ENCODE peak calls at places on chromosome 22, in eight cellular contexts. P, Q, M, G, B, X, S and K are unnamed samples.

GRCh38 chr22:23503736-23504440 is 76.2 kb downstream of the IGLL1 start:
- DNase-seq in P (no peak), Q (no peak), M (no peak), G (no peak), B (no peak), X (no peak), S (no peak), K (no peak)

GRCh38 chr22:44091751-44092150 is 67.6 kb downstream of the PARVB start:
- DNase-seq in P (no peak), Q (no peak), M (no peak), G (no peak), B (no peak), X (no peak), S (no peak), K (no peak)

GRCh38 chr22:35608088-35608487 is 9.0 kb downstream of the MB start:
- DNase-seq in P (no peak), Q (no peak), M (no peak), G (no peak), B (no peak), X (no peak), S (no peak), K (no peak)

GRCh38 chr22:27512283-27512761 is 289.2 kb downstream of the MN1 start:
- DNase-seq in P (peak), Q (peak), M (peak), G (peak), B (peak), X (peak), S (no peak), K (peak)

GRCh38 chr22:38719196-38719595 is 13.5 kb downstream of the GTPBP1 start:
- DNase-seq in P (no peak), Q (no peak), M (no peak), G (no peak), B (no peak), X (no peak), S (no peak), K (no peak)

GRCh38 chr22:26589845-26590524 is at the start of gene TPST2:
- DNase-seq in P (peak), Q (peak), M (peak), G (peak), B (peak), X (peak), S (no peak), K (no peak)

GRCh38 chr22:50206599-50206998 is 5.8 kb downstream of the SELENOO start:
- DNase-seq in P (peak), Q (no peak), M (no peak), G (no peak), B (peak), X (peak), S (no peak), K (no peak)

GRCh38 chr22:22545084-22545483 is 14.0 kb downstream of the PRAME start:
- DNase-seq in P (no peak), Q (no peak), M (no peak), G (no peak), B (no peak), X (no peak), S (no peak), K (no peak)

GRCh38 chr22:49087163-49087562 is 740.5 kb downstream of the BRD1 start:
- DNase-seq in P (no peak), Q (no peak), M (no peak), G (no peak), B (no peak), X (no peak), S (no peak), K (no peak)

GRCh38 chr22:28375761-28376534 is 303.7 kb downstream of the TTC28 start:
- DNase-seq in P (peak), Q (no peak), M (no peak), G (peak), B (no peak), X (peak), S (no peak), K (peak)

GRCh38 chr22:44000123-44000522 is 24.0 kb upstream of the PARVB start:
- DNase-seq in P (no peak), Q (no peak), M (no peak), G (no peak), B (no peak), X (no peak), S (no peak), K (no peak)

GRCh38 chr22:35839811-35840739 is 122.4 kb downstream of the APOL5 start:
- DNase-seq in P (peak), Q (peak), M (peak), G (peak), B (peak), X (peak), S (peak), K (peak)

GRCh38 chr22:41915783-41916493 is 1.1 kb upstream of the SHISA8 start:
- DNase-seq in P (no peak), Q (no peak), M (no peak), G (no peak), B (no peak), X (no peak), S (no peak), K (no peak)

GRCh38 chr22:49979587-49980264 is 19.2 kb downstream of the PIM3 start:
- DNase-seq in P (peak), Q (peak), M (no peak), G (peak), B (peak), X (peak), S (no peak), K (no peak)

GRCh38 chr22:29625090-29625825 is 21.8 kb downstream of the NF2 start:
- DNase-seq in P (peak), Q (peak), M (peak), G (peak), B (peak), X (peak), S (no peak), K (peak)

GRCh38 chr22:41367039-41367679 is 14.6 kb upstream of the TEF start:
- DNase-seq in P (peak), Q (peak), M (peak), G (peak), B (peak), X (peak), S (no peak), K (peak)

GRCh38 chr22:19879996-19880785 is 25.5 kb upstream of the GNB1L start:
- DNase-seq in P (no peak), Q (no peak), M (no peak), G (no peak), B (no peak), X (no peak), S (no peak), K (no peak)

GRCh38 chr22:19879651-19879995 is 24.9 kb upstream of the GNB1L start:
- DNase-seq in P (no peak), Q (no peak), M (no peak), G (no peak), B (no peak), X (no peak), S (no peak), K (no peak)

GRCh38 chr22:19879248-19879575 is 24.5 kb upstream of the GNB1L start:
- DNase-seq in P (no peak), Q (no peak), M (no peak), G (no peak), B (no peak), X (no peak), S (no peak), K (no peak)

GRCh38 chr22:19877626-19878339 is 23.1 kb upstream of the GNB1L start:
- DNase-seq in P (peak), Q (no peak), M (no peak), G (peak), B (peak), X (peak), S (no peak), K (no peak)

DNA sequence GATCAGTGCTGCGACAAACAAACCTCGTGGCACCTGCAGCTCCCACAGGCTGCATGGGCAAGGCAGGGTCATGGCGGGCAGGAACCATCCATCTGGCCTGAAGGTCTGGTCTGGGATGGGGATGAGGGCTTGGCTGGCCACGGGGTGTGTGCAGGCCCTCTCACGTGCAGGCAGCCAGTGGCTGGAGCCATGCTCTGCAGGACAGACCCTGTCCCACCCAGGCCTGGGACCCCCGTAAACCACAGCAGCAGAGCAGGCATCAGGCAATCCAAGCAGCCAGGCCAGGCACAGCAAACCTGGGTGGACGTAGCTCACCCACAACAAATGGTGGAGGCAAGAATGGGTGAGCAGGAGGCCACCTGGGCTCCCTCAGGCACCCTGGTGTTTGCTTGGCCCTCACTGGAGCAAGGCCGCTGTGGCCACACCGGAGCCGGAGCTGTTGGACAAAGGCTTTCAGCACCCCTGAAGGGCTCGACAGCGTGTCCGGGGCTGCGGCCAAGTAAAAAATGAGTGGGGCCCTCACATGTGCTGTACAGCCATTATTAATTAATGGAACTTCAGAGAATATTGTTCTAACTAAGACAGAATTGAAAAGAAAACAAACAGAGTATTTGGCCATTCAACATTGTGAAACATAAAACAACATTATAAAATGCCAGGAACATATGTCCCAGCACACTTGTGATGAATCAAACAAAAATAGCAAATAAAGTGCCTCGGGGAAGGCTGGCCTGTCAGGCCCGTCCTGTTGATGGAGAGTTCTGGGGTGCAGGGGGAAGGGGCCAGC is 24.0 kb upstream of the GNB1L start:
- DNase-seq in P (peak), Q (no peak), M (no peak), G (no peak), B (peak), X (peak), S (no peak), K (no peak)
- H3K4me3 ChIP-seq in P (no peak), Q (no peak), M (no peak), G (no peak), B (no peak), X (no peak), S (no peak), K (no peak)

DNA sequence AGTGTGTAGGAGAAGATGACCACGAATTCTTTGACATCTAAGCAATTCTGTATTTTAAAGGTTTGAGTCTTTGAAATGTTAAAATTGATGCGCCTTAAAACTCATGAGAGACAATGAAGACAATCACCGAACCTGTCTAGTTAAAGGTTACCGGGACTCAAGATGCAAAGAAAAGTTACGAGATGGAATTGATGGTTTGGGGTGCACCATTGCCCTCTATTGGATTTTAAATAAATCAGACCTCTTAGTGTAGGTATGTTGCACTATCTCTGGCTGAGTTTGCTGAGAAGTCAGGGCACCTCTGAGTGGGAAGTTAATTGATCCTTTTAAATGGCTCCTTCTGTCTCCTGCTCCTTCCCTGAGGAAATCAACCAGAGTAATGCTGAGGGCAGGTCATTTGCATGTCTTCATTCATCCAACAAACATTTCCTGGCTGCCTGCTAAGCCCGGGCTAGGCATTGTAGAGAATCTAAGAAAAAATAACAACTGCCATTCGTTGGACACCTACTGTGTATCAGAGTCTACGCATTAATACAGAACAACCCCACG is 19.4 kb upstream of the TMA7B start:
- DNase-seq in P (peak), Q (peak), M (no peak), G (no peak), B (peak), X (no peak), S (no peak), K (no peak)
- TF ChIP-seq CTCF in P (no peak), Q (no peak), M (peak), G (no peak), B (no peak), X (no peak), S (no peak), K (peak)

GRCh38 chr22:17717708-17718107 is 56.6 kb downstream of the BID start:
- DNase-seq in P (peak), Q (peak), M (no peak), G (peak), B (peak), X (no peak), S (no peak), K (no peak)
- H3K4me3 ChIP-seq in P (no peak), Q (no peak), M (no peak), G (no peak), B (no peak), X (no peak), S (no peak), K (no peak)

DNA sequence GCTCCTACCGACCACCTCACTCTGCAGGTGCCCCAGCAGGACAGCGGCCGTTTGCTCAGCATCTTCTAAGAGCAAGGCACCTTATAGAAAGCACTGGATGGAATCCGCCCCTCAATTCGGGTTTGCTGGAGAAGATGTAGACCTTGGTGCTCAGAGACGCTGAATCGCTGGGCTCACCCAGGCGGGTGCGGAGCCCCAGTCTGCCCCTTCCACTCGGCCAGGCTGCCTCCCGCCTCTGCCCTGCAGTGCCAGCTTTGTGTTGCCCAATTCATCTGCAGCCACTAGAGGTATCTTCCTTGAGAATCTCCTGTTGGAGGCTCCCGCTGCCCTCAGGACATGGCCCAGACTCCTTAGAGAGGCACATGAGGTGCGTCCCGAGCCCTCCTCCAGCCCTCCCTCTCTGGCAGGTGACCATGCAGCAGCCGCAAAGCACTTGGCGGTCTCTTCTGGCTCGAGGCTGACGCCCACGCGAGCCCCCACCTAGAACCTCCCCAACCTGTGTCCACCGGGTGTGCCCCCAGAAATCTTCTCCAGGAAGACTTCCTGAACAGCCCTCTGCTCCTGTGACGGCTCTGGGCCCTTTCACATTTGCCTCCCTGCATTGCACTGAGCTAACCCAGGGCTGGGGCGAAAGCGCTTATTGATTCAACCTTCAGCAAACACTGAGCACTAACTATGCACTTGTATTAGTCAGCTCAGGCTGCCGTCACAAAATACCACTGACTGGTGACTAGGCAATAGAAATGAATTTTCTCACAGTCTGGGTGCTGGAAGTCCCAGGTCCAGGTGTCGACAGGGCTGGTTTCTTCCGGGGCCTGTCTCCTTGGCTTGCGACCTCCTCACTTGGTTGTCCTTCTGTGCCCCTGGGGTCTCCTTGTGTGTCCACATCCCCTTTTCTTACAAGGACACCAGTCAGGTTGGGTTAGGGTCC is 117.5 kb downstream of the WNT7B start:
- DNase-seq in P (peak), Q (peak), M (no peak), G (no peak), B (peak), X (peak), S (no peak), K (no peak)
- TF ChIP-seq CTCF in P (no peak), Q (no peak), M (no peak), G (no peak), B (no peak), X (no peak), S (no peak), K (no peak)

DNA sequence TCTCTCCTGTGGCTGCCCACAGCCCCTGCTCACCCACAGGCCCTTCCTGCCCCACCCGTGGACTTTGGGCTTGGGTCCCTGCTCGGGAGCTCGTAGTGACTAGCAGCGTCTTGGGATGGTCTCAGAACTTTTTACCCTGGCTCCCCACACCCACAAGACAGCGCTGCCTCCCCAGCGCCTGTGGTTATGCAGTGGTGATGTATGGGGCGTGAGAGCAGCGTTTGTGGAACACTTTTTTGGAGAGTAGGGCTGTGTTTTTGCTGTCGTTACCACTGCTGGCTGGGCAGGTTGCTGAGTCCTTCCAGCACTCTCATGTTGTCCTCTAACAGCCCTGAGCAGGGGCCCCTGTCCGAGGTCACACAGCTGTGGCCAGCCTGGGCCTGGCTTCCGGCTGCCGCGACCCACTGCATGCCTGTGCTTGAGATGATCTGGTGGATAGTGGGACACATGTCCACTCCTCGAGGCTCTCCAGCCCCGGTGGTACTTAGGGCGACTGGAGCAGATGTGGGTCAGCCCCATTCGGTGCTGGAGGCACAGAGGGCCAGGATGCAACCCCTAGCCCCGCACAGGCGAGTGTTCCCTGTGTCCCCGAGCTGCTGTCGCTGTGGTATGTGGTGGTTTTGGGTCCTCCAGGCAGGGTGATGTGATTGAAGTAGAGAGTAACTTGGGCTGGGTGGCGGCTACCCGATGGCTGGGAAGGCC is 7.1 kb upstream of the GRAMD4 start:
- DNase-seq in P (no peak), Q (no peak), M (no peak), G (no peak), B (no peak), X (no peak), S (no peak), K (no peak)
- H3K4me3 ChIP-seq in P (no peak), Q (no peak), M (no peak), G (no peak), B (no peak), X (no peak), S (peak), K (no peak)